ENCODE peak calls at places on chromosomes 12 and 14, in seven cellular contexts. Z is SK-N-SH, V is GM12878, E is H1, D is K562, P is HepG2, L is HCT116. Y is an unnamed sample.

GRCh38 chr12:104596128-104596799 is 139.5 kb downstream of the CHST11 start:
- DNase-seq in P (no peak), L (no peak), D (no peak), E (no peak), V (no peak), Z (no peak), Y (no peak)

GRCh38 chr12:101172316-101172715 is 37.7 kb downstream of the SLC5A8 start:
- DNase-seq in D (peak), L (no peak), P (peak), V (no peak), Z (peak), E (peak), Y (no peak)

GRCh38 chr12:51341259-51342007 is 5.0 kb downstream of the CELA1 start:
- DNase-seq in V (peak), Z (peak), P (peak), D (peak), L (peak), E (no peak), Y (peak)

GRCh38 chr14:69535230-69535848 is 39.3 kb downstream of the CCDC177 start:
- DNase-seq in E (no peak), P (peak), Z (peak), L (peak), V (no peak), D (peak), Y (peak)

GRCh38 chr14:70048313-70048654 is 140.5 kb downstream of the SLC8A3 start:
- DNase-seq in V (no peak), E (no peak), P (no peak), D (no peak), L (no peak), Z (no peak), Y (no peak)

GRCh38 chr12:99529966-99530365 is 117.6 kb upstream of the GARIN6 start:
- DNase-seq in D (no peak), V (peak), Z (no peak), P (no peak), L (no peak), E (no peak), Y (no peak)

GRCh38 chr12:122081108-122081696 is 2.6 kb downstream of the MLXIP start:
- DNase-seq in P (no peak), V (no peak), E (no peak), D (no peak), Z (no peak), L (no peak), Y (no peak)

GRCh38 chr12:40622246-40622838 is 69.9 kb upstream of the CNTN1 start:
- DNase-seq in D (peak), E (peak), P (peak), V (no peak), Z (peak), L (peak), Y (peak)

GRCh38 chr14:97641827-97642226 is 844.6 kb downstream of the VRK1 start:
- DNase-seq in P (no peak), V (no peak), E (no peak), L (no peak), Z (no peak), D (no peak), Y (no peak)

GRCh38 chr12:101298426-101298825 is 18.5 kb downstream of the UTP20 start:
- DNase-seq in D (no peak), Z (no peak), V (no peak), L (no peak), E (no peak), P (no peak), Y (no peak)

GRCh38 chr14:92846162-92846897 is 52.2 kb downstream of the GOLGA5 start:
- DNase-seq in D (no peak), L (peak), P (no peak), V (peak), E (no peak), Z (no peak), Y (no peak)

GRCh38 chr12:10941916-10942607 is 3.0 kb upstream of the TAS2R14 start:
- DNase-seq in V (peak), L (peak), Z (no peak), P (peak), E (peak), D (no peak), Y (no peak)

GRCh38 chr12:97757431-97758091 is 295.0 kb downstream of the RMST start:
- DNase-seq in D (no peak), E (no peak), Z (no peak), V (no peak), P (peak), L (no peak), Y (no peak)

GRCh38 chr12:67422081-67422480 is 152.9 kb downstream of the CAND1 start:
- DNase-seq in P (no peak), Z (no peak), E (no peak), D (no peak), L (no peak), V (no peak), Y (no peak)

GRCh38 chr14:52790011-52790755 is 1.2 kb downstream of the GNPNAT1 start:
- DNase-seq in L (no peak), V (no peak), D (no peak), P (no peak), E (no peak), Z (no peak), Y (peak)

GRCh38 chr12:26153421-26154154 is 28.8 kb upstream of the BHLHE41 start:
- DNase-seq in P (peak), D (no peak), E (no peak), Z (no peak), L (peak), V (no peak), Y (no peak)

GRCh38 chr12:105933671-105934665 is 204.8 kb downstream of the NUAK1 start:
- DNase-seq in P (no peak), V (no peak), E (no peak), D (no peak), Z (peak), L (no peak), Y (no peak)

GRCh38 chr12:120180975-120181374 is 13.5 kb downstream of the GCN1 start:
- DNase-seq in V (no peak), D (no peak), Z (no peak), E (no peak), L (no peak), P (no peak), Y (no peak)

GRCh38 chr12:27383429-27384260 is 51.0 kb downstream of the BMAL2 start:
- DNase-seq in E (peak), Z (peak), V (peak), P (peak), L (peak), D (peak), Y (peak)

GRCh38 chr12:40515041-40515825 is 177.0 kb upstream of the CNTN1 start:
- DNase-seq in D (no peak), P (no peak), L (no peak), E (no peak), Z (no peak), V (no peak), Y (no peak)

GRCh38 chr14:89067293-89067972 is 243.0 kb downstream of the TTC8 start:
- DNase-seq in Z (no peak), E (no peak), D (no peak), P (no peak), L (no peak), V (no peak), Y (no peak)

GRCh38 chr14:21924479-21924878 is 250.9 kb upstream of the OR4E1 start:
- DNase-seq in D (no peak), V (peak), P (no peak), Z (no peak), E (no peak), L (no peak), Y (no peak)

GRCh38 chr14:87863047-87863446 is 129.9 kb downstream of the GALC start:
- DNase-seq in E (no peak), D (no peak), L (no peak), P (no peak), Z (no peak), V (no peak), Y (no peak)

GRCh38 chr14:95760596-95760995 is 46.7 kb upstream of the TCL1A start:
- DNase-seq in Z (no peak), L (no peak), V (no peak), D (no peak), P (no peak), E (no peak), Y (peak)

GRCh38 chr12:29519585-29520182 is 22.2 kb upstream of the OVCH1 start:
- DNase-seq in L (peak), D (peak), E (no peak), P (peak), Z (peak), V (no peak), Y (peak)

GRCh38 chr14:89801128-89801527 is 153.4 kb downstream of the EFCAB11 start:
- DNase-seq in D (no peak), Z (no peak), P (no peak), E (no peak), V (no peak), L (no peak), Y (no peak)

GRCh38 chr12:49783917-49784676 is 42.7 kb downstream of the TMBIM6 start:
- DNase-seq in L (no peak), V (no peak), E (no peak), Z (no peak), D (no peak), P (no peak), Y (no peak)

GRCh38 chr14:95683793-95684192 is 2.4 kb upstream of the TCL1B start:
- DNase-seq in V (no peak), L (peak), Z (no peak), D (no peak), E (no peak), P (peak), Y (peak)

GRCh38 chr12:44184499-44185206 is 348.8 kb downstream of the TMEM117 start:
- DNase-seq in Z (no peak), P (no peak), D (no peak), E (no peak), V (peak), L (no peak), Y (no peak)

GRCh38 chr12:6644257-6644596 is 3.0 kb downstream of the ACRBP start:
- DNase-seq in P (no peak), L (no peak), Z (peak), D (no peak), V (no peak), E (no peak), Y (no peak)

GRCh38 chr12:125330645-125331341 is 265.6 kb downstream of the AACS start:
- DNase-seq in D (peak), Z (peak), P (peak), V (no peak), L (peak), E (no peak), Y (peak)

GRCh38 chr12:52539024-52539820 is 13.7 kb downstream of the KRT71 start:
- DNase-seq in D (no peak), Z (no peak), E (no peak), P (no peak), L (no peak), V (no peak), Y (peak)

GRCh38 chr12:113407931-113408585 is 4.4 kb upstream of the SDS start:
- DNase-seq in E (no peak), D (no peak), V (no peak), L (no peak), P (no peak), Z (no peak), Y (no peak)

GRCh38 chr12:52631676-52632459 is 13.5 kb upstream of the KRT73 start:
- DNase-seq in D (no peak), L (no peak), V (no peak), Z (no peak), P (no peak), E (no peak), Y (no peak)

GRCh38 chr12:21813125-21813524 is 38.6 kb upstream of the KCNJ8 start:
- DNase-seq in D (peak), P (no peak), Z (no peak), L (no peak), V (no peak), E (no peak), Y (no peak)

GRCh38 chr12:46916796-46917419 is 91.1 kb upstream of the SLC38A4 start:
- DNase-seq in Z (no peak), L (no peak), V (no peak), P (no peak), E (no peak), D (no peak), Y (no peak)

GRCh38 chr14:53368714-53369191 is 215.6 kb upstream of the DDHD1 start:
- DNase-seq in P (no peak), L (no peak), Z (no peak), D (no peak), E (no peak), V (no peak), Y (no peak)

GRCh38 chr14:87992349-87992719 is 648 bp downstream of the GALC start:
- DNase-seq in L (no peak), Z (no peak), E (no peak), V (no peak), P (no peak), D (no peak), Y (no peak)

GRCh38 chr14:102211240-102211639 is 71.5 kb downstream of the WDR20 start:
- DNase-seq in Z (no peak), V (no peak), P (no peak), L (no peak), E (no peak), D (no peak), Y (no peak)

GRCh38 chr14:102213984-102214658 is 74.4 kb downstream of the WDR20 start:
- DNase-seq in V (no peak), D (no peak), E (no peak), L (no peak), P (no peak), Z (no peak), Y (no peak)

GRCh38 chr14:102213470-102213869 is 73.8 kb downstream of the WDR20 start:
- DNase-seq in D (no peak), E (no peak), L (no peak), P (no peak), Z (no peak), V (no peak), Y (no peak)

GRCh38 chr14:102212845-102213244 is 73.1 kb downstream of the WDR20 start:
- DNase-seq in V (no peak), Z (no peak), P (no peak), E (no peak), D (no peak), L (no peak), Y (no peak)

GRCh38 chr14:102212356-102212755 is 72.7 kb downstream of the WDR20 start:
- DNase-seq in Z (no peak), E (no peak), V (no peak), P (no peak), D (no peak), L (no peak), Y (no peak)
- TF ChIP-seq JUND in Z (no peak), E (no peak), V (no peak), P (no peak), D (no peak), L (no peak), Y (no peak)

DNA sequence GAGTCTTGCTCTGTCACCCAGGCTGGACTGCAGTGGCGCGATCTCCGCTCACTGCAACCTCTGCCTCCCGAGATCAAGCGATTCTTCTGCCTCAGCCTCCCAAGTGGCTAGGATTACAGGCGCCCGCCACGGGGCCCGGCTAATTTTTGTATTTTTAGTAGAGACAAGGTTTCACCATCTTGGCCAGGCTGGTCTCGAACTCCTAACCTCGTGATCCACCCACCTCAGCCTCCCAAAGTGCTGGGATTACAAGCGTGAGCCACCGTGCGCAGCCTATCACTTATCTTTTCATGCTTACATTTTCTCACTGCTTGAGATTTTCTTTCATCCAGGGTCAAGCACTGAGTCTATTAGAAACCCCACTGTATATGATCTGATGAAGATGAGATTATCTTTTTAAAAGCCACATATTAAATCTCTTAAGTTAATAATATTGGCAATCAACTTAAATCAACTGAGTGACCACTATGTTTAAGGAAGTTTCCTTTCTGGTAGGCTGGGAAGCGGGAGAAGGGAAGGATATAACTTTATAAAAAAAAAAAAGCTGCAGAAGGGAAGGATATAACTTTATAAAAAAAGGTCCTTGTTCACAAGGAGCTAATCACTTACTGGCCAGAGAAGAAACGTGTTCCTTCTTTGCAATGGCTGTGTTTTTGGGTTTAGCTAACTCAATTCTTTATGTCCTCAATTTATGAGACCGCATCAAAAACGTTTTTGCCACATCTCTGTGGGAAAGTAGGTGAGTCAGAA is 1.3 kb upstream of the MDM2 start:
- DNase-seq in E (no peak), L (no peak), V (no peak), P (no peak), D (no peak), Z (no peak), Y (no peak)
- TF ChIP-seq JUND in E (no peak), L (no peak), V (no peak), P (no peak), D (no peak), Z (no peak), Y (no peak)

GRCh38 chr14:23728791-23729190 is 92.6 kb downstream of the DHRS2 start:
- DNase-seq in V (no peak), Z (no peak), D (no peak), P (no peak), E (no peak), L (no peak), Y (no peak)

GRCh38 chr14:23725980-23726746 is 90.0 kb downstream of the DHRS2 start:
- DNase-seq in Z (no peak), L (no peak), D (no peak), E (no peak), P (no peak), V (no peak), Y (no peak)

GRCh38 chr14:23725528-23725927 is 89.4 kb downstream of the DHRS2 start:
- DNase-seq in Z (no peak), D (no peak), P (no peak), L (no peak), V (no peak), E (no peak), Y (no peak)

GRCh38 chr14:23729720-23730387 is 93.7 kb downstream of the DHRS2 start:
- DNase-seq in P (peak), Z (peak), V (no peak), E (no peak), D (peak), L (no peak), Y (no peak)

DNA sequence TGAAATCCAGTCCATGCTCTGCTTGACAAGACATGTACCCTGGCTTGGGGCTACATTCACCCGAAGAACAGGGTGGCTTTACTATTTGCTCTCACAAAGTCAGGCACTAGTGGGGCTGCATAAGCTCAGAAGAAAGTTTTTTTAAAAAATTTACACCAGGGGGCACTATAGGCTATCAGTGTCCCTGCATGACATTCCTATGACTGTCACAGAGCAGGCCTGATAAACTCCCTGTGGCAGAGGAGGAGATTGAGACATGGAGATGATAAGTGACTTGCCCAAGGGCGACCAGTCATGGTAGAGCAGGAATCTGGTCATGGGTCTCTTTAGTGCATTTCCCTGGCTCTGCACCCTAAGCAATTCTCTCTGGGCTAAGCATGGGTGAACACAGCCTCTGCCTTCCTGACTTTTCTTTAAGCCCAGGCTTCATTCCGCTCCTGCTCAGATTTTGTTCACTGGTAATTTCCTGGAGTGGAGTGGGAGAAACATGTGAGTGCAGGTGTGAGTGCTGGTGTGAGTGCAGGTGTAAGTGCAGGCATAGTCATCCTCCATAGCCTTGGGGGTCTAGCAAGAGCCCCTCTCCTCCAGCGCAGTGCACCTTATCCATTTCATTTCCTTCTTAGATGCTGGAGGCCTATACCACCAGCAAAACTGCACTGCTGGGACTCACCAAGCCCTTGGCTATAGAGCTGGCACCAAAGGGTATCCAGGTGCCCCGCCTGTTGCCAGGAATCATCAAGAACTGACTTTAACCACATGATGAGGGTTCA is 91.6 kb downstream of the DHRS2 start:
- DNase-seq in P (peak), D (peak), E (no peak), Z (peak), V (no peak), L (peak), Y (peak)
- TF ChIP-seq JUND in P (no peak), D (no peak), E (no peak), Z (no peak), V (no peak), L (no peak), Y (no peak)

GRCh38 chr12:94730846-94731245 is 80.5 kb upstream of the TMCC3 start:
- DNase-seq in Z (no peak), L (no peak), E (no peak), P (no peak), D (no peak), V (no peak), Y (no peak)

GRCh38 chr12:94722664-94723063 is 72.3 kb upstream of the TMCC3 start:
- DNase-seq in P (no peak), L (no peak), E (no peak), Z (no peak), D (no peak), V (no peak), Y (no peak)

GRCh38 chr12:94721173-94721572 is 70.8 kb upstream of the TMCC3 start:
- DNase-seq in E (no peak), P (no peak), L (no peak), V (peak), D (no peak), Z (no peak), Y (no peak)

GRCh38 chr12:94725375-94726168 is 75.2 kb upstream of the TMCC3 start:
- DNase-seq in E (no peak), P (peak), L (peak), D (peak), V (no peak), Z (no peak), Y (peak)
- TF ChIP-seq JUND in E (no peak), P (no peak), L (no peak), D (no peak), V (no peak), Z (no peak), Y (no peak)

Y was measured in T47D.